ENCODE peak calls at places on chromosomes 7 and 10, in four cellular contexts. R, L, M and S are unnamed samples. For H3K4me1, H3K27me3 and H3K36me3, the result is how much of the 10 kb centered on the place peaks cover.

GRCh38 chr7:150738092-150739044 is 1.1 kb downstream of the GIMAP5 start:
- DNase-seq in L (no peak), R (no peak), M (no peak), S (no peak)

GRCh38 chr10:23096814-23097549 is 1.6 kb downstream of the MSRB2 start:
- DNase-seq in L (peak), M (no peak), R (no peak), S (no peak)

GRCh38 chr10:7107287-7107686 is 303.5 kb downstream of the SFMBT2 start:
- DNase-seq in M (no peak), R (no peak), L (no peak), S (no peak)

GRCh38 chr7:137354361-137354760 is 10.8 kb upstream of the PTN start:
- DNase-seq in L (no peak), R (no peak), M (no peak), S (no peak)

GRCh38 chr10:80191589-80192270 is 13.6 kb downstream of the ANXA11 start:
- DNase-seq in M (no peak), L (peak), R (no peak), S (no peak)

GRCh38 chr10:131819241-131820072 is 81.4 kb upstream of the PPP2R2D start:
- DNase-seq in R (no peak), L (no peak), M (no peak), S (no peak)

GRCh38 chr7:88377421-88377820 is 70.7 kb upstream of the STEAP4 start:
- DNase-seq in M (peak), R (no peak), L (no peak), S (no peak)

GRCh38 chr10:24383681-24384106 is 174.8 kb downstream of the KIAA1217 start:
- DNase-seq in M (peak), R (peak), L (peak), S (no peak)

GRCh38 chr7:4798706-4799235 is 23.3 kb downstream of the AP5Z1 start:
- DNase-seq in R (no peak), M (no peak), L (no peak), S (no peak)

GRCh38 chr7:83111391-83111790 is 51.3 kb downstream of the PCLO start:
- DNase-seq in L (no peak), M (no peak), R (no peak), S (no peak)

GRCh38 chr10:2979267-2979660 is 88.1 kb upstream of the PFKP start:
- DNase-seq in M (no peak), R (peak), L (no peak), S (no peak)

GRCh38 chr7:27169658-27170493 is 4.2 kb downstream of the HOXA10 start:
- DNase-seq in M (no peak), R (no peak), L (peak), S (no peak)

GRCh38 chr7:27172388-27172774 is 1.7 kb downstream of the HOXA10 start:
- DNase-seq in M (no peak), R (no peak), L (no peak), S (no peak)

GRCh38 chr7:27170936-27171635 is 3.0 kb downstream of the HOXA10 start:
- DNase-seq in M (no peak), L (peak), R (no peak), S (no peak)

GRCh38 chr7:27171636-27172387 is 2.3 kb downstream of the HOXA10 start:
- DNase-seq in R (no peak), L (peak), M (no peak), S (no peak)

DNA sequence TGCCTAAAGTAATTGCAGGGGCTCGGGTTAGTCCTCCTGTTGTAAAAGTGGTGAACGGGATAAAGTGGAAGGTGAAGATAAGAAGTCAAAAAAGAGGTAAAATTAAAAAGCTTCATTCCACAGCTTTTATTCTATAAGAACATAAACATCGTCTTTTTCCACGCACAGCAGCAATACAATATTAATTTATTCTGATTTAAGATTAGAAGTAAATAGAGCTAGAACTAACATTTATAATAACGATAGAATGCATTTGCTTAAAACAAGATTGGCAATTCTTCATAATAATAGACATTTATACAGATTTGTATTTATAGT is 3.7 kb downstream of the HOXA10 start:
- DNase-seq in L (no peak), M (no peak), R (no peak), S (no peak)
- H3K4me1 ChIP-seq in L (under half), M (under half), R (under half), S (under half)

DNA sequence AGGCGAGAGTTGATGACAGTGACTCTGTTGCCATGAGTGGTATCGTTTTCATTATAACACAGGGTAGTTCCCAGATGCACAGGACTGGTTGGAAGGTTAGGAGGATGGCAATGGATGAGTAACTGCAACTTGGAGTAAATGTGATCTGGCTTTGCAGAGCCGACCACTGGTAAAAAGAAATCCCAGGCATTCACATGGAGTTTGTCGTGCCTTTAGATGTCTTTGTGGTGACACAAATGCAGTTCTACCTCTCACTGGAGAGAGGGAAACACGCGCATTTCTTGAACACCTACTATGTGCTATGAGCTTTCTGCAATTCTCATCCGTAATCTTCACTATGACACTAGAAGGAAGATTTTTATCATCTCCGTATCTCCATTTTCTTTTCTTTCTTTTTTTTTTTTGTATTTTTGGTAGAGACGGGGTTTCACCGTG is 1.7 kb upstream of the MNX1 start:
- DNase-seq in M (no peak), L (no peak), R (no peak), S (no peak)
- H3K27me3 ChIP-seq in M (half or more), L (under half), R (half or more), S (half or more)

DNA sequence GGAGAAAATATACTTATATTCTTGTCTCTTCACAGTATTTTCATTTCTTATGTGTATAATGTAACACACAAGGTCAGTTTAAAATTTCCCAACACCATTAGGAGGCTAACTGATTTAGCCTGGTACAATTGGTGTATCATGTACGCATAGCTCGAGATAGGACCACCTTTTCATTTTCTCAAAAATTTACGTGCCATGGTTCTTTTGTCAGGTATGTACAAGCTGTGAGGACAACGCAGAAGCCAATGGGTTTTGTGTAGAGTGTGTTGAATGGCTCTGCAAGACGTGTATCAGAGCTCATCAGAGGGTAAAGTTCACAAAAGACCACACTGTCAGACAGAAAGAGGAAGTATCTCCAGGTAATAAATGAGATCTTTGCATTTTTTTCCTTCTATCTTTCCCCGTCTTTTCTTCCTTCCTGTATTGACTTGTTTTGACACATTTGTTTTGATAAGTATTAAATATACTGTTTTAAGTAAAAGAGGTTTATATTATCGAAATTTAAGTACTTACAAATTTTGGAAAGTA is 55.0 kb downstream of the TRIM24 start:
- DNase-seq in R (no peak), M (no peak), L (no peak), S (no peak)
- H3K36me3 ChIP-seq in R (half or more), M (under half), L (under half), S (under half)

GRCh38 chr7:142722289-142722794 is 26.9 kb upstream of the PRSS1 start:
- DNase-seq in M (no peak), L (no peak), R (no peak), S (no peak)

GRCh38 chr7:142717453-142717852 is 31.8 kb upstream of the PRSS1 start:
- DNase-seq in R (no peak), M (no peak), L (no peak), S (no peak)

GRCh38 chr7:142720981-142721380 is 28.3 kb upstream of the PRSS1 start:
- DNase-seq in R (no peak), L (no peak), M (no peak), S (no peak)

GRCh38 chr7:142718314-142718713 is 31.0 kb upstream of the PRSS1 start:
- DNase-seq in L (no peak), R (no peak), M (no peak), S (no peak)

GRCh38 chr7:142720140-142720773 is 29.0 kb upstream of the PRSS1 start:
- DNase-seq in M (no peak), L (no peak), R (no peak), S (no peak)
- H3K4me1 ChIP-seq in M (under half), L (under half), R (under half), S (under half)